ENCODE peak calls at places on chromosomes 6 and 20, in ten cellular contexts. Q is pancreas, W is ovary, O is mammary epithelial cell, B is epithelial cell of esophagus, A is tibial nerve, U is ascending aorta, M is Panc1, J is bronchial epithelial cell, C is adrenal gland. Z is an unnamed sample.

GRCh38 chr20:13692802-13693736 is 54.3 kb upstream of the TASP1 start:
- DNase-seq in Q (no peak), W (no peak), O (no peak), B (no peak), A (no peak), U (no peak), M (no peak), J (no peak), C (no peak), Z (no peak)

GRCh38 chr6:110475255-110475654 is 1.2 kb downstream of the SLC22A16 start:
- DNase-seq in Q (no peak), W (no peak), O (no peak), B (no peak), A (no peak), U (peak), M (no peak), J (no peak), C (no peak), Z (no peak)

GRCh38 chr6:9002833-9003232 is 567.5 kb upstream of the SLC35B3 start:
- DNase-seq in Q (no peak), W (no peak), O (peak), B (peak), A (no peak), U (no peak), M (no peak), J (peak), C (no peak), Z (no peak)

GRCh38 chr20:35200255-35200654 is 26.2 kb upstream of the MMP24 start:
- DNase-seq in Q (no peak), W (no peak), O (peak), B (peak), A (no peak), U (no peak), M (no peak), J (peak), C (no peak), Z (no peak)

GRCh38 chr6:96626749-96627353 is 63.9 kb downstream of the FHL5 start:
- DNase-seq in Q (no peak), W (no peak), O (peak), B (peak), A (no peak), U (no peak), M (no peak), J (peak), C (no peak), Z (no peak)

GRCh38 chr20:38134427-38135281 is 30.4 kb downstream of the TGM2 start:
- DNase-seq in Q (no peak), W (no peak), O (peak), B (no peak), A (no peak), U (no peak), M (no peak), J (no peak), C (no peak), Z (no peak)

GRCh38 chr6:10528170-10528981 is 7.2 kb downstream of the GCNT2 start:
- DNase-seq in Q (peak), W (no peak), O (no peak), B (peak), A (no peak), U (peak), M (peak), J (peak), C (no peak), Z (no peak)

GRCh38 chr20:2804041-2804828 is 3.8 kb upstream of the CPXM1 start:
- DNase-seq in Q (no peak), W (no peak), O (no peak), B (no peak), A (no peak), U (peak), M (no peak), J (no peak), C (no peak), Z (no peak)

GRCh38 chr6:7542878-7543394 is 1.5 kb downstream of the DSP start:
- DNase-seq in Q (peak), W (peak), O (peak), B (peak), A (no peak), U (no peak), M (no peak), J (peak), C (peak), Z (peak)

GRCh38 chr6:135066397-135066796 is 11.8 kb upstream of the HBS1L start:
- DNase-seq in Q (no peak), W (no peak), O (no peak), B (no peak), A (no peak), U (no peak), M (no peak), J (peak), C (no peak), Z (no peak)

GRCh38 chr6:163083141-163083540 is 331.4 kb upstream of the QKI start:
- DNase-seq in Q (no peak), W (no peak), O (no peak), B (no peak), A (no peak), U (no peak), M (no peak), J (no peak), C (no peak), Z (no peak)

GRCh38 chr20:34105978-34106675 is 5.9 kb downstream of the EIF2S2 start:
- DNase-seq in Q (no peak), W (no peak), O (no peak), B (no peak), A (no peak), U (no peak), M (no peak), J (no peak), C (no peak), Z (no peak)

GRCh38 chr6:135250751-135251356 is 69.7 kb downstream of the MYB start:
- DNase-seq in Q (no peak), W (no peak), O (no peak), B (no peak), A (no peak), U (no peak), M (no peak), J (no peak), C (no peak), Z (no peak)

GRCh38 chr6:55603987-55604386 is 25.0 kb upstream of the HMGCLL1 start:
- DNase-seq in Q (no peak), W (no peak), O (no peak), B (no peak), A (no peak), U (no peak), M (no peak), J (no peak), C (no peak), Z (no peak)

GRCh38 chr6:90204327-90204726 is 92.3 kb downstream of the BACH2 start:
- DNase-seq in Q (no peak), W (no peak), O (peak), B (peak), A (no peak), U (no peak), M (no peak), J (peak), C (no peak), Z (no peak)

GRCh38 chr20:61284752-61285151 is 32.7 kb downstream of the CDH4 start:
- DNase-seq in Q (no peak), W (no peak), O (no peak), B (no peak), A (no peak), U (no peak), M (no peak), J (no peak), C (no peak), Z (no peak)

GRCh38 chr20:17992847-17993508 is 24.2 kb downstream of the MGME1 start:
- DNase-seq in Q (no peak), W (no peak), O (no peak), B (peak), A (no peak), U (no peak), M (no peak), J (peak), C (no peak), Z (no peak)

GRCh38 chr6:111872521-111873177 is 603 bp downstream of the FYN start:
- DNase-seq in Q (peak), W (peak), O (no peak), B (no peak), A (peak), U (no peak), M (no peak), J (no peak), C (peak), Z (peak)

GRCh38 chr6:71527831-71528377 is 239.3 kb downstream of the OGFRL1 start:
- DNase-seq in Q (no peak), W (no peak), O (no peak), B (no peak), A (no peak), U (no peak), M (no peak), J (no peak), C (no peak), Z (no peak)

GRCh38 chr6:150617496-150618460 is 18.1 kb downstream of the PLEKHG1 start:
- DNase-seq in Q (no peak), W (no peak), O (peak), B (peak), A (no peak), U (no peak), M (no peak), J (peak), C (no peak), Z (no peak)

GRCh38 chr20:5545381-5545941 is 204.7 kb upstream of the SHLD1 start:
- DNase-seq in Q (no peak), W (no peak), O (no peak), B (no peak), A (no peak), U (no peak), M (no peak), J (no peak), C (no peak), Z (no peak)

GRCh38 chr20:54284928-54285704 is 77.2 kb downstream of the PFDN4 start:
- DNase-seq in Q (no peak), W (no peak), O (peak), B (peak), A (no peak), U (no peak), M (no peak), J (peak), C (no peak), Z (no peak)

GRCh38 chr6:136226027-136226673 is 24.0 kb downstream of the MTFR2 start:
- DNase-seq in Q (peak), W (peak), O (no peak), B (peak), A (peak), U (peak), M (peak), J (peak), C (peak), Z (no peak)

GRCh38 chr6:8108031-8108660 is 5.8 kb upstream of the EEF1E1 start:
- DNase-seq in Q (no peak), W (no peak), O (peak), B (peak), A (no peak), U (no peak), M (peak), J (peak), C (no peak), Z (no peak)

DNA sequence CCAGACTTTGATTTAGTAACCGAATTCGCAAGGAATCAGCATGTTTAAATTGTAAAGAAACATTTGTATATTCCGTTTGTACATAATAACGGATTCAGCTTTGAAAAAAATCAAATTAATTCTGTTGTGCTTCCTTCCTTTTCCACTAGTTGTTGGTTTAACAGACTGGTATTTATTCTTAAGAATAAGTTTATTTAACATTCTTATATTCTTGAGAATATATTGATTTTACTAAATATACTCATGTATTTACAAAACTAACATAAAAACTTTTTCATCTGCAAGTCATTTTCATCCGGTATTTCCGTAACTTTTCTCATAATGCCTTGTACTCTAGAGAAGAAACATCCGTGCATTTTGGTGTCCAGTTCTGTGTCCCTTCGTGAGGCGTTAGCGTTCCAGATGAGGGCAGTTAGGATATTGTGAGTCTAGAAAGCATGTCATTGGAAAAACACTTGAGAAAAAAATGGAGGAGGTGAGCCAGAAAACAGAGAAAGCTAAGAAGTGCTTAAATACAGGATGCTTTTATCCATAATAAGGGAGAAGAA is 1.6 kb downstream of the WRNIP1 start:
- DNase-seq in Q (no peak), W (no peak), O (no peak), B (no peak), A (no peak), U (no peak), M (no peak), J (no peak), C (no peak), Z (no peak)
- TF ChIP-seq CTCF in Q (no peak), W (no peak), O (no peak), B (no peak), A (no peak), U (no peak), M (no peak), J (no peak), C (peak), Z (no peak)

DNA sequence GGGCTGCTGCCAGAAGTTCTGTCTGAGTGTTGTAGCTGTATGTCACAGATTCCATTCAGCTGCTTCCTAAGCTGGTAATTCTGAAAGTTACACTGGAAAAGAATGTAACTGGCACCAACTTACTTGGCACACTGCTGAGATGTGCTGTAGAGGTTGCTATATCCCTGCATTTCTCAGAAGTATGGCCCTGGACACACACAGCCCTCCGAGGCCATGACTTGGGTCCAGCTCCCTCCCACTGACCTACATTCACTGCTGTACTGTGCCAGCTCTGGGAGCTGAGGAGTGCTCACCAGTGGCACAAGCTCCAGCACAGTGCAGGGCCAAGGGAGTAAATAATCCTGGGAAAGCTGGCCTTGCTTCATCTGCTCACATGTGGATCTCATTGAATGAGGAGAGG is 25.8 kb upstream of the TMEM217 start:
- DNase-seq in Q (peak), W (no peak), O (no peak), B (no peak), A (no peak), U (peak), M (no peak), J (no peak), C (peak), Z (peak)
- TF ChIP-seq CTCF in Q (no peak), W (no peak), O (no peak), B (no peak), A (no peak), U (no peak), M (no peak), J (no peak), C (no peak), Z (no peak)

GRCh38 chr6:19204445-19204844 is 632.7 kb upstream of the ID4 start:
- DNase-seq in Q (no peak), W (no peak), O (no peak), B (peak), A (no peak), U (no peak), M (no peak), J (peak), C (no peak), Z (no peak)
- TF ChIP-seq CTCF in Q (no peak), W (no peak), O (peak), B (peak), A (no peak), U (no peak), M (peak), J (peak), C (no peak), Z (no peak)

DNA sequence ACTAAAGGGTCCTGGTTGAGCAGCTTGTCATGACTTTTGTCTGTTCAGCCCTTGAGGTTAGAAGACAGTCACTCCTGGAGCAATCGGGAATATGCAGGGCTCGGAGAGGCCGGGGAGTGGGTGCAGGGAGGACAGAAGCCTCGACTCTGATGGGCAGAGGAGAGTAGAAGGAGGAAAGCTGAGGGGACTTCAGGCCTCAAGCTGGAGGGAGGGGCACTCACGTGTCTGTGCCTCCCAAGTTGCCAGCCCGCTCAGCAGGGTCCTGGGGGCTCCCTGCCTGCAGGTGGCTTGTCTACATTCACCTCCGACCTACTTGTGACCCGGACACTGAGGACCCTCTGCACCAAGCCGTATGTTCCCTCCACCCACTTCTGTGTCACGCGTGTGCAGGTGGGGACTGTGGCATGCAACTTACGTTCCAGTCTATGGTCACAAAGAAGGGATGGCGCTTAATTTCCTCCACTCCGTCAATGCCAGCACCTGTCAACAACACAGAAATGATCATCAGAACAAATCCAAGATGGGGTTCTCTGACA is 86.8 kb upstream of the MPC1 start:
- DNase-seq in Q (no peak), W (no peak), O (no peak), B (no peak), A (no peak), U (no peak), M (no peak), J (no peak), C (no peak), Z (no peak)
- TF ChIP-seq CTCF in Q (no peak), W (no peak), O (no peak), B (no peak), A (no peak), U (no peak), M (no peak), J (no peak), C (no peak), Z (no peak)

DNA sequence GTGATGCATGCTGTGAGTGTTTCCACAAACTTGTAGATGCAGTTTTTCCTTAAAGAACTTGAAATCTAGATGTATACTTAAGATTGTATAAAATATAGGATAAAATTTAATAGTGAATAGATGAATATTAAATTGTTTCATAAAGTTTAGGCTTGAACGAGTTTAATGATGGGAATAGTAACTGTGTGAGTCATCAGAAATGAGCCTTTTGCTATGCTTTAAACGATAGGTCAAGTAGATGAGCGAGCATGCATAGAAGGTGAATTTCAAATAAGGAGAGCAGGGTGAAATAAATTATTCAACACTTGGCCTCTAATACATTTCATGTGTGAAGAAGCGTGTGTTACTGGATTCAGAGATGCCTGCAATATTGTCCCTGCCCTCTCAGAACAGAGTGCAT is 74.5 kb upstream of the EYA4 start:
- DNase-seq in Q (no peak), W (no peak), O (no peak), B (no peak), A (no peak), U (no peak), M (no peak), J (no peak), C (no peak), Z (no peak)
- TF ChIP-seq CTCF in Q (no peak), W (no peak), O (no peak), B (no peak), A (no peak), U (no peak), M (no peak), J (no peak), C (no peak), Z (no peak)

DNA sequence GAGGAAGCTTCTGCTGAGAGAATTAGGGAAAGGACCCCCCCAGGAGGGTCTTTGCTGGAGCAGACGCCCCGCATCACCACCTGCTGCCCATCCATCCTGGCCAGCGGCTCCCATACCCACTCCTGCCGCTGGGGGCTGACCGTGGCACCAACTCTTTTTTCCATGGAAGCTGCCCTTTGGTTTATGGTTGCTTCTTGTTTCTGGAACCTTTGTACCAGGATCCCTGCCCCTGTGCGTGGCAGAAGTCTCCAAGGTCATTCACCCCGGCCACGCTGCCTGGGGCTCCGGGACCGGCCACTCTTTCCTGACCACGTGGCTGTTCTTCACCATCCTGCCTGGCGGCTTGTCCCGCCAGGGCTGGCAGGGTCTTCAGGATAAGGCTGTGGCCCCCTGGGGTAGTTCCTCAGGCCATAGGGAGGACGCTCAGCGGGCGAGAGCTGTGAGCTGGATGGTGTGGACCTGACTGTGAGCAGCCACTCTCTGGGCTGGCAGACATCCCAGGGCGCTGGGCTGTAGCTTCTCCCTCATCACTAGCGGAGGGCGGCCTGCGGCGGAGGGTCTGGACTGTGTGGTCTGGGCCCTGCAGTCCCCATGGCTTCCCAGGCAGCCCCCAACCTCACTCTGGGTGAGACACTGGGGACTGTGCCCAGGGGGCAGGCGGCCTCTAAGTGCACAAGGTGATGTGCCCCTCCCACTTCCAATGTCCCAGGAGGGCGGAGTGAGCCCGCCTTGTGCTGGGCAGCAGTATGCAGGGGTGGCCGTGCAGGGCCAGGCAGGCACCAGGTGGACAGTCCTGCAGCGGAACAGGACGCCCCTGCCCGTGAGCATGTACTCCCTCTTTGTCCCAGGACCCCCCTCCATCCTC is 22.8 kb upstream of the RBBP8NL start:
- DNase-seq in Q (no peak), W (no peak), O (no peak), B (no peak), A (no peak), U (no peak), M (no peak), J (no peak), C (no peak), Z (peak)
- TF ChIP-seq CTCF in Q (no peak), W (no peak), O (no peak), B (no peak), A (no peak), U (no peak), M (peak), J (no peak), C (no peak), Z (no peak)

GRCh38 chr6:24306038-24306437 is 51.8 kb downstream of the DCDC2 start:
- DNase-seq in Q (no peak), W (no peak), O (no peak), B (no peak), A (no peak), U (no peak), M (no peak), J (no peak), C (no peak), Z (no peak)
- TF ChIP-seq CTCF in Q (no peak), W (no peak), O (no peak), B (no peak), A (no peak), U (no peak), M (no peak), J (no peak), C (no peak), Z (no peak)

GRCh38 chr6:68652117-68652536 is 17.0 kb downstream of the ADGRB3 start:
- DNase-seq in Q (no peak), W (no peak), O (no peak), B (no peak), A (no peak), U (no peak), M (no peak), J (no peak), C (no peak), Z (no peak)
- TF ChIP-seq CTCF in Q (no peak), W (no peak), O (no peak), B (no peak), A (no peak), U (no peak), M (peak), J (no peak), C (no peak), Z (no peak)

DNA sequence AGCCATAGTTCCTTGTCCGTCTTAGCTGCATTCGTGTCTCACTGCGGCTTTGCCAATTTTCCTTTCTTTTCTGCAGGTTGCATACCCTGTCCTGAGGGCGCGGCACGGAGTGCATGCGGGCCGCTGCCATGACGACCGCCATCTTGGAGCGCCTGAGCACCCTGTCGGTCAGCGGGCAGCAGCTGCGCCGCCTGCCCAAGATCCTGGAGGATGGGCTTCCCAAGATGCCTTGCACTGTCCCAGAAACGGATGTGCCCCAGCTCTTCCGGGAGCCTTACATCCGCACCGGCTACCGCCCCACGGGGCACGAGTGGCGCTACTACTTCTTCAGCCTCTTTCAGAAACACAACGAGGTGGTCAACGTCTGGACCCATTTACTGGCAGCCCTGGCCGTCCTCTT is 17.1 kb upstream of the EFHC1 start:
- DNase-seq in Q (no peak), W (no peak), O (no peak), B (no peak), A (no peak), U (no peak), M (no peak), J (no peak), C (no peak), Z (no peak)
- TF ChIP-seq CTCF in Q (no peak), W (no peak), O (no peak), B (no peak), A (no peak), U (no peak), M (no peak), J (no peak), C (no peak), Z (no peak)